ENCODE peak calls at places on chromosomes 6 and 20, in ten cellular contexts. Y is heart left ventricle, U is endothelial cell of umbilical vein, C is right lobe of liver, A is HepG2, B is A549, R is spleen, G is H1, E is transverse colon, H is HCT116. N is an unnamed sample.
A peak's percentile ranks its signal among the peaks of the same experiment; 100 is the strongest.

GRCh38 chr6:133242761-133243590 is 1.8 kb downstream of the EYA4 start:
- DNase-seq in G (no peak), H (no peak), U (peak; percentile 7), Y (peak; percentile 13), E (no peak), C (no peak), B (no peak), A (no peak), R (no peak), N (no peak)

GRCh38 chr6:75183099-75183541 is 22.7 kb downstream of the COL12A1 start:
- DNase-seq in G (no peak), E (no peak), A (no peak), C (no peak), H (no peak), B (no peak), Y (no peak), U (no peak), R (no peak), N (no peak)

GRCh38 chr6:77740380-77740779 is 87.5 kb downstream of the MEI4 start:
- DNase-seq in Y (no peak), U (peak; percentile 36), G (no peak), B (peak; percentile 3), H (peak; percentile 19), A (peak; percentile 18), C (no peak), R (no peak), E (no peak), N (no peak)

GRCh38 chr6:84059082-84059481 is 25.5 kb downstream of the MRAP2 start:
- DNase-seq in C (no peak), U (no peak), H (no peak), E (no peak), Y (no peak), R (no peak), G (no peak), A (no peak), B (no peak), N (no peak)

GRCh38 chr6:77620290-77620882 is 32.5 kb upstream of the MEI4 start:
- DNase-seq in E (no peak), C (no peak), R (no peak), H (peak; percentile 23), B (no peak), G (no peak), U (peak; percentile 38), Y (no peak), A (peak; percentile 8), N (no peak)

GRCh38 chr6:41097467-41098090 is 24.8 kb downstream of the NFYA start:
- DNase-seq in H (no peak), U (peak; percentile 80), A (no peak), B (no peak), C (no peak), G (no peak), R (no peak), Y (no peak), E (no peak), N (no peak)

GRCh38 chr20:54691335-54691734 is 215.9 kb downstream of the DOK5 start:
- DNase-seq in R (no peak), B (no peak), G (no peak), E (no peak), A (no peak), C (no peak), H (no peak), Y (no peak), U (no peak), N (no peak)

GRCh38 chr20:43859994-43860393 is 54.7 kb upstream of the TOX2 start:
- DNase-seq in B (no peak), H (no peak), G (no peak), C (no peak), E (no peak), Y (no peak), U (no peak), R (no peak), A (no peak), N (no peak)

GRCh38 chr6:81606965-81607381 is 145.5 kb downstream of the TENT5A start:
- DNase-seq in C (no peak), U (peak; percentile 52), H (no peak), A (no peak), B (no peak), G (no peak), E (no peak), Y (no peak), R (no peak), N (no peak)

GRCh38 chr6:114446342-114446741 is 103.5 kb upstream of the HS3ST5 start:
- DNase-seq in A (no peak), H (no peak), C (no peak), B (no peak), U (no peak), Y (no peak), E (no peak), G (no peak), R (no peak), N (no peak)

GRCh38 chr20:64112691-64113443 is 5.5 kb upstream of the NPBWR2 start:
- DNase-seq in G (no peak), H (no peak), U (no peak), A (no peak), B (no peak), R (peak; percentile 51), C (no peak), E (peak; percentile 2), Y (no peak), N (no peak)

GRCh38 chr6:52517502-52518278 is 59.2 kb downstream of the TRAM2 start:
- DNase-seq in G (peak; percentile 73), C (peak; percentile 88), Y (peak; percentile 90), A (peak; percentile 92), U (peak; percentile 94), E (peak; percentile 76), R (no peak), H (peak; percentile 80), B (peak; percentile 91), N (peak; percentile 87)

GRCh38 chr6:98579941-98580340 is 254.4 kb upstream of the POU3F2 start:
- DNase-seq in H (no peak), Y (no peak), A (no peak), R (no peak), G (no peak), E (no peak), B (no peak), U (no peak), C (no peak), N (no peak)

GRCh38 chr6:129238991-129239390 is 356.1 kb downstream of the LAMA2 start:
- DNase-seq in H (no peak), G (no peak), E (no peak), R (no peak), C (no peak), U (no peak), B (no peak), A (no peak), Y (no peak), N (no peak)

GRCh38 chr6:52610745-52611355 is 34.0 kb upstream of the TRAM2 start:
- DNase-seq in Y (no peak), H (peak; percentile 16), E (no peak), A (peak; percentile 40), U (no peak), R (no peak), B (no peak), C (no peak), G (no peak), N (no peak)

GRCh38 chr20:24632581-24632980 is 163.2 kb downstream of the SYNDIG1 start:
- DNase-seq in E (no peak), H (no peak), R (no peak), U (no peak), B (no peak), A (no peak), C (no peak), G (no peak), Y (no peak), N (no peak)

GRCh38 chr6:96520039-96520850 is 1.4 kb upstream of the UFL1 start:
- DNase-seq in H (peak; percentile 86), U (peak; percentile 41), E (peak; percentile 45), Y (no peak), B (no peak), A (no peak), R (no peak), G (no peak), C (no peak), N (no peak)

GRCh38 chr20:31675828-31676533 is 38.3 kb downstream of the COX4I2 start:
- DNase-seq in R (peak; percentile 80), E (no peak), G (no peak), C (no peak), B (no peak), A (no peak), U (peak; percentile 57), H (no peak), Y (peak; percentile 48), N (peak; percentile 39)

GRCh38 chr20:1392693-1393506 is at the start of gene FKBP1A:
- DNase-seq in B (peak; percentile 91), U (peak; percentile 90), A (peak; percentile 94), R (peak; percentile 97), Y (peak; percentile 90), C (peak; percentile 93), H (peak; percentile 78), G (no peak), E (peak; percentile 93), N (peak; percentile 86)
- TF ChIP-seq POLR2A in B (peak; percentile 91), U (peak; percentile 92), A (peak; percentile 98), R (no peak), Y (peak; percentile 80), C (peak; percentile 97), H (peak; percentile 74), G (peak; percentile 36), E (peak; percentile 81), N (peak; percentile 90)

GRCh38 chr6:136791296-136792065 is 796 bp downstream of the MAP3K5 start:
- DNase-seq in R (peak; percentile 94), E (peak; percentile 76), G (no peak), C (peak; percentile 81), A (no peak), B (peak; percentile 7), U (peak; percentile 61), Y (peak; percentile 46), H (no peak), N (no peak)
- TF ChIP-seq POLR2A in R (peak; percentile 4), E (peak; percentile 74), G (no peak), C (peak; percentile 24), A (no peak), B (no peak), U (peak; percentile 17), Y (peak; percentile 41), H (no peak), N (no peak)

DNA sequence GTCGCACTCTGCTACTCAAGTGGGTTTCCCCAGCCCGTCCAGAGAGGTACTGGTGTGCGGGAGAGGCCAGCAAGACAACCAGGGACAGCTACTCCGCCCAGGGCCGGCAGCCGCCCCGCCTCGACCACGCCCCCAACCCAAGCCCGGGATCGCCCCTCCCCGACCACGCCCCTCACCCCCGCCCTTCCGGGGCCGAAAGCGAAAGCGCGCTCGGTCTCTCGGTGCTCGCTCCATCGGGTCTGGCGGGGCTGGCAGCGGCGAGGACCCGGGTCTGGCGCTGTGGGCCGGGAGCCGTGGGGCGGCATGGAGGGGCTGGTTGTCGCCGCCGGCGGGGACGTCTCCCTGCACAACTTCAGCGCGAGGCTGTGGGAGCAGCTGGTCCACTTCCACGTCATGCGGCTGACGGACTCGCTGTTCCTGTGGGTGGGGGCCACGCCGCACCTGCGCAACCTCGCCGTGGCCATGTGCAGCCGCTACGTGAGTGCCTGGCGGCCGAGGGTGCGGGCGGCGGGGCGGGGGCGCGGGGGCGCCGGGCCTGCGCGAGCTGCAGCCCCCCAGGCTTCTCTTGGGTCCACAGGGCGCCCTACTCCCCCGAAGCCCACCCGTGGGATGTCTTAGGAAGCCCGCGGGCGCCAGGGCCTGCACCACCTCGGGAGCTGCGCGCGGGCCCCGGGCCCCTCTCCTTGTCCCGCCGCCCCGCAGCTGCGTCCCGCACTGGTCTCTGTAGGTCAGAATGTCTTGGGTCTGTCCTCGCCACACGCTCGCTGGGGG is at the start of gene PSMG4:
- DNase-seq in B (peak; percentile 73), U (peak; percentile 84), A (peak; percentile 84), Y (peak; percentile 96), H (peak; percentile 75), E (peak; percentile 98), R (peak; percentile 99), C (peak; percentile 97), G (no peak), N (peak; percentile 93)
- TF ChIP-seq POLR2A in B (peak; percentile 60), U (peak; percentile 81), A (peak; percentile 89), Y (peak; percentile 60), H (peak; percentile 41), E (peak; percentile 65), R (no peak), C (peak; percentile 51), G (peak; percentile 55), N (peak; percentile 65)

GRCh38 chr6:49462927-49463611 is at the start of the genes CENPQ and MMUT:
- DNase-seq in Y (peak; percentile 94), A (peak; percentile 98), C (peak; percentile 94), B (peak; percentile 83), G (peak; percentile 81), R (peak; percentile 96), E (peak; percentile 96), U (peak; percentile 94), H (peak; percentile 92), N (peak; percentile 89)
- TF ChIP-seq POLR2A in Y (peak; percentile 70), A (peak; percentile 87), C (peak; percentile 88), B (peak; percentile 32), G (peak; percentile 98), R (no peak), E (peak; percentile 97), U (peak; percentile 72), H (peak; percentile 41), N (peak; percentile 80)

N was measured in H54.